ENCODE peak calls at places on chromosomes 6 and 20, in six cellular contexts. A, G, J, U, E and T are unnamed samples.

GRCh38 chr6:166957087-166957804 is 896 bp upstream of the RNASET2 start:
- DNase-seq in A (peak), G (no peak), J (peak), U (no peak), E (peak), T (peak)

GRCh38 chr6:7938562-7939185 is 28.1 kb upstream of the TXNDC5 start:
- DNase-seq in A (no peak), G (no peak), J (no peak), U (no peak), E (no peak), T (no peak)

GRCh38 chr6:100088009-100088408 is 94.0 kb upstream of the MCHR2 start:
- DNase-seq in A (no peak), G (peak), J (no peak), U (no peak), E (no peak), T (peak)

GRCh38 chr20:910132-910839 is 5.8 kb downstream of the ANGPT4 start:
- DNase-seq in A (no peak), G (no peak), J (no peak), U (no peak), E (no peak), T (no peak)

GRCh38 chr6:52124126-52125121 is 37.0 kb upstream of the PKHD1 start:
- DNase-seq in A (no peak), G (no peak), J (no peak), U (no peak), E (no peak), T (no peak)

GRCh38 chr6:142030115-142030619 is 102.6 kb upstream of the GJE1 start:
- DNase-seq in A (peak), G (peak), J (no peak), U (no peak), E (peak), T (peak)

GRCh38 chr6:52390361-52390727 is 28.4 kb downstream of the PAQR8 start:
- DNase-seq in A (no peak), G (peak), J (no peak), U (no peak), E (no peak), T (peak)

GRCh38 chr6:71967436-71967835 is 81.1 kb downstream of the RIMS1 start:
- DNase-seq in A (no peak), G (peak), J (no peak), U (no peak), E (no peak), T (no peak)

GRCh38 chr20:17664025-17664638 is 17.9 kb downstream of the RRBP1 start:
- DNase-seq in A (no peak), G (no peak), J (no peak), U (no peak), E (no peak), T (no peak)

GRCh38 chr6:154653853-154654252 is 79.4 kb upstream of the SCAF8 start:
- DNase-seq in A (no peak), G (peak), J (no peak), U (peak), E (peak), T (peak)

GRCh38 chr20:14685179-14685578 is 347.8 kb upstream of the FLRT3 start:
- DNase-seq in A (no peak), G (no peak), J (no peak), U (no peak), E (no peak), T (no peak)

GRCh38 chr6:127811939-127812338 is 88.9 kb downstream of the THEMIS start:
- DNase-seq in A (no peak), G (no peak), J (no peak), U (no peak), E (no peak), T (no peak)

GRCh38 chr20:3380228-3381070 is 27.0 kb downstream of the DNAAF9 start:
- DNase-seq in A (peak), G (peak), J (no peak), U (no peak), E (peak), T (no peak)

GRCh38 chr20:3382836-3383235 is 24.6 kb downstream of the DNAAF9 start:
- DNase-seq in A (no peak), G (no peak), J (no peak), U (no peak), E (no peak), T (no peak)

GRCh38 chr20:3378138-3378537 is 29.3 kb downstream of the DNAAF9 start:
- DNase-seq in A (no peak), G (no peak), J (no peak), U (no peak), E (no peak), T (peak)

GRCh38 chr20:3383878-3384495 is 23.5 kb downstream of the DNAAF9 start:
- DNase-seq in A (no peak), G (no peak), J (no peak), U (no peak), E (no peak), T (no peak)
- H2BK120ac ChIP-seq in A (no peak), G (no peak), J (no peak), U (no peak), E (no peak), T (no peak)

GRCh38 chr6:108452725-108453195 is 108.0 kb upstream of the FOXO3 start:
- DNase-seq in A (no peak), G (peak), J (no peak), U (no peak), E (peak), T (peak)
- H3K27ac ChIP-seq in A (no peak), G (no peak), J (no peak), U (peak), E (no peak), T (peak)

GRCh38 chr6:34546551-34547321 is 9.4 kb downstream of the SPDEF start:
- DNase-seq in A (no peak), G (no peak), J (no peak), U (no peak), E (no peak), T (no peak)
- H3K4me3 ChIP-seq in A (no peak), G (no peak), J (no peak), U (no peak), E (no peak), T (no peak)

DNA sequence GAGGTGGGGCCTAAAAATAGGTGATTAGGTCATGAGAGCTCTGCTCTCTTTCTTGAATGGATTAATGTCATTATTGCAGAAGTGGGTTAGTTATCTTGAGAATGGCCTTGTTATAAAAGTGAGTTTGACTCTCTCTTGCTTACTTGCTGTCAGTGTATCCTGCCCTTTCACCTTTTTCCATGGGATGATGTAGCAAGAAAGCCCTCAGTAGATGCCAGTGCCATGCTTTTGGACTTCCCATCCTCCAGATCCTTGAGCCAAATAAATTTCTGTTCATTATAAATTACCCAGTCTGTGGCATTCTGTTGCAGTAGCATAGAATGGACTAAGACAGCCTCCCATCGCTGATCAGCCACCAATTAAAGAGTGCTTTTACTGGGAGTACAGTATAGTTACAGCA is 40.1 kb downstream of the UTRN start:
- DNase-seq in A (no peak), G (no peak), J (no peak), U (no peak), E (no peak), T (no peak)
- H2BK120ac ChIP-seq in A (no peak), G (no peak), J (no peak), U (no peak), E (no peak), T (no peak)